ENCODE peak calls at places on chromosomes 16 and 17, in ten cellular contexts. Y, V, O, S, T, R, D, G, U and Z are unnamed samples.

GRCh38 chr17:71983828-71984227 is 137.0 kb upstream of the SOX9 start:
- DNase-seq in Y (no peak), V (no peak), O (no peak), S (no peak), T (no peak), R (no peak), D (no peak), G (no peak), U (no peak), Z (no peak)

GRCh38 chr16:51569204-51569911 is 418.3 kb upstream of the SALL1 start:
- DNase-seq in Y (no peak), V (peak), O (peak), S (peak), T (no peak), R (peak), D (no peak), G (peak), U (no peak), Z (no peak)

GRCh38 chr16:86455116-86455515 is 55.2 kb upstream of the FOXF1 start:
- DNase-seq in Y (peak), V (no peak), O (peak), S (peak), T (peak), R (peak), D (no peak), G (no peak), U (no peak), Z (no peak)

GRCh38 chr17:79041041-79041570 is 17.1 kb downstream of the C1QTNF1 start:
- DNase-seq in Y (no peak), V (no peak), O (no peak), S (no peak), T (no peak), R (no peak), D (no peak), G (no peak), U (no peak), Z (peak)

GRCh38 chr16:84795338-84796053 is 24.3 kb upstream of the CRISPLD2 start:
- DNase-seq in Y (peak), V (peak), O (peak), S (peak), T (peak), R (peak), D (no peak), G (no peak), U (no peak), Z (peak)

GRCh38 chr16:19804538-19805323 is 79.9 kb downstream of the GPRC5B start:
- DNase-seq in Y (no peak), V (no peak), O (no peak), S (peak), T (no peak), R (peak), D (peak), G (peak), U (no peak), Z (no peak)

GRCh38 chr17:63848834-63849689 is 6.6 kb upstream of the SMARCD2 start:
- DNase-seq in Y (no peak), V (peak), O (peak), S (peak), T (no peak), R (peak), D (peak), G (peak), U (peak), Z (no peak)

GRCh38 chr16:9258423-9259051 is 167.1 kb downstream of the HAPSTR1 start:
- DNase-seq in Y (no peak), V (peak), O (peak), S (peak), T (no peak), R (peak), D (no peak), G (peak), U (peak), Z (no peak)

GRCh38 chr16:566475-567361 is at the start of gene NHLRC4:
- DNase-seq in Y (no peak), V (no peak), O (peak), S (peak), T (no peak), R (peak), D (peak), G (no peak), U (no peak), Z (no peak)

GRCh38 chr17:22286337-22287041 is 594.2 kb downstream of the KCNJ18 start:
- DNase-seq in Y (no peak), V (no peak), O (no peak), S (no peak), T (no peak), R (no peak), D (no peak), G (no peak), U (no peak), Z (peak)

GRCh38 chr16:50136399-50136798 is 16.7 kb upstream of the TENT4B start:
- DNase-seq in Y (no peak), V (no peak), O (no peak), S (no peak), T (no peak), R (no peak), D (no peak), G (no peak), U (no peak), Z (no peak)
- TF ChIP-seq CTCF in Y (peak), V (peak), O (peak), S (peak), T (no peak), R (peak), D (no peak), G (no peak), U (no peak), Z (peak)

GRCh38 chr16:67248401-67249177 is at the start of gene SLC9A5:
- DNase-seq in Y (no peak), V (no peak), O (no peak), S (no peak), T (no peak), R (no peak), D (peak), G (peak), U (no peak), Z (peak)
- TF ChIP-seq CTCF in Y (peak), V (peak), O (no peak), S (no peak), T (peak), R (no peak), D (no peak), G (peak), U (peak), Z (peak)

GRCh38 chr16:68113765-68114240 is 28.6 kb downstream of the NFATC3 start:
- DNase-seq in Y (no peak), V (no peak), O (no peak), S (no peak), T (no peak), R (no peak), D (no peak), G (no peak), U (no peak), Z (no peak)

GRCh38 chr16:68113059-68113757 is 28.0 kb downstream of the NFATC3 start:
- DNase-seq in Y (no peak), V (no peak), O (no peak), S (no peak), T (no peak), R (no peak), D (no peak), G (no peak), U (no peak), Z (no peak)

GRCh38 chr16:68117884-68118283 is 32.7 kb downstream of the NFATC3 start:
- DNase-seq in Y (no peak), V (no peak), O (no peak), S (no peak), T (no peak), R (no peak), D (no peak), G (no peak), U (no peak), Z (no peak)

GRCh38 chr16:68115851-68116250 is 30.7 kb downstream of the NFATC3 start:
- DNase-seq in Y (no peak), V (no peak), O (no peak), S (no peak), T (no peak), R (no peak), D (no peak), G (no peak), U (no peak), Z (no peak)

DNA sequence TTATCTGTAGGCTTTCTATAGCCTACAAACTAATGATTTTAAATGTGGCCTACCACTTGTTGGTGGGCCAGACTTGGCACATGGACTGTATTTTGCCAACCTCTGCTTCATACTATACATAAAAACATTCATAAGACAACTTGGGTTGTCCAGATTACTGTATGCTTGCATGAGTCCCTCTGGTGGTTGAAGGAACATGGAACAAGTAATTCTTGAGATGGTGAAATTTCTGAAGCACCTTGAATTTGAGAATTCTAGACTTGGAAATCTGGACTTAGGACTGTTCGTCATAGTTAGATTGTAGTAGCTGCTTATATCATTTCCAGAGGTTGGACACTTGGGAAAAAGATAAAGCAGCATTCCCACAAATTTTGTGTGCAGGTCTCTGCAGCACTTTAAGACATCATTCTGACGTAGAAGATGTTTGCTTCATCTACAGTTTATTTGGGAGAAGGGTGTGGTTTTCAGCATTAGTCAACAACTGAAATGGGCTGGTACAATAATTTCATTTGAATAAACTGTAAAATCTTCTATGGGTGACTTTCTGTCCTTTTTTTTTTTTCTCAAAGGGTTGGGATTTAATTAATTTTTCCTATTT is 31.2 kb downstream of the NFATC3 start:
- DNase-seq in Y (no peak), V (peak), O (peak), S (peak), T (no peak), R (peak), D (no peak), G (no peak), U (no peak), Z (no peak)
- TF ChIP-seq CTCF in Y (peak), V (peak), O (peak), S (peak), T (peak), R (peak), D (peak), G (peak), U (peak), Z (peak)

DNA sequence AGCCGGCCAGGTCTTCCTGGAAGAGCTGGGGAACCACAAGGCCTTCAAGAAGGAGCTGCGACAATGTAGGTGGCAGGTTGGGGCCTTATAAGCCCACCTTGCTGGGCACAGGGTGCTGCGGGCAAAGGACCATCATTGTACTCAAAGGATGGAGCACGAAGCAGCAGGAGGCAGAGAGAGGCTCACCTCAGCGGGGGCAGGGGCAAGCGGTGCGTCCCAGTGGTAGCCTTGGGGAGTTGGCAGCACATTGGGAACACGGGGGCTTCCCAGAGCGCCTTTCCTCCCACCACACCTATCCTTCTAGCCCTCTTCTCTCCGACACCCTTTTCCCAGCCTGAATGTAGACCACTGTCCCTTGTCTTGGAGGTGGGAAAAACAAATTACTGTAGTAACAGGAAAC is 2.1 kb downstream of the CNP start:
- DNase-seq in Y (no peak), V (no peak), O (no peak), S (no peak), T (no peak), R (no peak), D (no peak), G (no peak), U (no peak), Z (no peak)
- TF ChIP-seq CTCF in Y (no peak), V (no peak), O (no peak), S (no peak), T (no peak), R (no peak), D (no peak), G (no peak), U (no peak), Z (no peak)

GRCh38 chr17:32604966-32605365 is 118.2 kb downstream of the CDK5R1 start:
- DNase-seq in Y (no peak), V (no peak), O (no peak), S (no peak), T (no peak), R (no peak), D (no peak), G (no peak), U (no peak), Z (no peak)

GRCh38 chr17:32608267-32608666 is 121.5 kb downstream of the CDK5R1 start:
- DNase-seq in Y (no peak), V (no peak), O (no peak), S (no peak), T (no peak), R (no peak), D (no peak), G (no peak), U (no peak), Z (no peak)

GRCh38 chr17:32610027-32610650 is 123.3 kb downstream of the CDK5R1 start:
- DNase-seq in Y (no peak), V (no peak), O (no peak), S (no peak), T (no peak), R (no peak), D (no peak), G (no peak), U (no peak), Z (no peak)

GRCh38 chr17:32610943-32611342 is 124.2 kb downstream of the CDK5R1 start:
- DNase-seq in Y (no peak), V (no peak), O (no peak), S (no peak), T (no peak), R (no peak), D (no peak), G (no peak), U (no peak), Z (no peak)

GRCh38 chr17:32609085-32609484 is 122.3 kb downstream of the CDK5R1 start:
- DNase-seq in Y (no peak), V (peak), O (peak), S (no peak), T (no peak), R (peak), D (peak), G (peak), U (no peak), Z (no peak)
- TF ChIP-seq CTCF in Y (no peak), V (peak), O (peak), S (no peak), T (peak), R (peak), D (peak), G (peak), U (no peak), Z (peak)